ENCODE peak calls at places on chromosomes 5 and 9, in nine cellular contexts. H is right lobe of liver, C is adrenal gland, U is body of pancreas, A is breast epithelium, P is esophagus squamous epithelium, Q is stomach, G is transverse colon, F is Peyer's patch. D is an unnamed sample. For H3K27me3, the result is how much of the 10 kb centered on the place peaks cover.

GRCh38 chr9:83431470-83432060 is 106.6 kb downstream of the FRMD3 start:
- DNase-seq in H (peak), C (peak), U (peak), A (peak), P (no peak), Q (peak), G (peak), F (peak), D (peak)

GRCh38 chr9:76761448-76761847 is 2.8 kb upstream of the PCA3 start:
- DNase-seq in H (no peak), C (no peak), U (no peak), A (no peak), P (no peak), Q (no peak), G (no peak), F (no peak), D (no peak)

GRCh38 chr5:80010754-80011392 is 19.8 kb upstream of the MTX3 start:
- DNase-seq in H (no peak), C (no peak), U (no peak), A (no peak), P (no peak), Q (no peak), G (no peak), F (no peak), D (no peak)

GRCh38 chr5:73748510-73749410 is 122.8 kb downstream of the ARHGEF28 start:
- DNase-seq in H (no peak), C (peak), U (no peak), A (no peak), P (no peak), Q (no peak), G (no peak), F (no peak), D (peak)

GRCh38 chr5:127280494-127281220 is 9.9 kb upstream of the MEGF10 start:
- DNase-seq in H (no peak), C (no peak), U (peak), A (no peak), P (no peak), Q (no peak), G (no peak), F (no peak), D (no peak)

GRCh38 chr5:147453901-147454814 is 55.7 kb downstream of the DPYSL3 start:
- DNase-seq in H (peak), C (peak), U (peak), A (peak), P (no peak), Q (peak), G (peak), F (peak), D (peak)

GRCh38 chr5:56640763-56641406 is 174.5 kb upstream of the MAP3K1 start:
- DNase-seq in H (no peak), C (peak), U (peak), A (peak), P (no peak), Q (peak), G (peak), F (peak), D (peak)

GRCh38 chr9:21709464-21710058 is 92.9 kb upstream of the MTAP start:
- DNase-seq in H (peak), C (peak), U (peak), A (peak), P (no peak), Q (peak), G (peak), F (peak), D (peak)

GRCh38 chr5:132764671-132765070 is 12.4 kb downstream of the SEPTIN8 start:
- DNase-seq in H (no peak), C (peak), U (no peak), A (no peak), P (no peak), Q (no peak), G (peak), F (peak), D (no peak)

GRCh38 chr5:127865273-127865672 is 162.1 kb downstream of the CCDC192 start:
- DNase-seq in H (no peak), C (no peak), U (no peak), A (no peak), P (no peak), Q (no peak), G (no peak), F (no peak), D (no peak)

GRCh38 chr9:134730011-134730760 is 88.6 kb downstream of the COL5A1 start:
- DNase-seq in H (no peak), C (no peak), U (no peak), A (no peak), P (no peak), Q (peak), G (peak), F (no peak), D (no peak)

GRCh38 chr9:16561121-16561520 is 309.3 kb downstream of the BNC2 start:
- DNase-seq in H (no peak), C (no peak), U (no peak), A (no peak), P (no peak), Q (no peak), G (no peak), F (no peak), D (no peak)

GRCh38 chr9:109969559-109970237 is 189.7 kb downstream of the PALM2AKAP2 start:
- DNase-seq in H (no peak), C (peak), U (no peak), A (no peak), P (no peak), Q (no peak), G (no peak), F (no peak), D (no peak)

GRCh38 chr5:15768936-15769335 is 269.0 kb downstream of the FBXL7 start:
- DNase-seq in H (no peak), C (no peak), U (no peak), A (no peak), P (no peak), Q (no peak), G (no peak), F (no peak), D (no peak)

GRCh38 chr9:3459076-3459475 is 66.7 kb downstream of the RFX3 start:
- DNase-seq in H (no peak), C (no peak), U (no peak), A (no peak), P (no peak), Q (no peak), G (no peak), F (no peak), D (no peak)

GRCh38 chr5:93158841-93159240 is 422.2 kb downstream of the NR2F1-AS1 start:
- DNase-seq in H (no peak), C (no peak), U (no peak), A (no peak), P (no peak), Q (no peak), G (no peak), F (no peak), D (no peak)

GRCh38 chr5:40385544-40385943 is 294.2 kb upstream of the PTGER4 start:
- DNase-seq in H (no peak), C (no peak), U (no peak), A (peak), P (no peak), Q (no peak), G (no peak), F (no peak), D (no peak)

GRCh38 chr5:158718738-158719505 is 380.8 kb downstream of the EBF1 start:
- DNase-seq in H (no peak), C (no peak), U (no peak), A (no peak), P (no peak), Q (no peak), G (no peak), F (no peak), D (no peak)

GRCh38 chr5:139910901-139911300 is 115.3 kb downstream of the PSD2 start:
- DNase-seq in H (no peak), C (peak), U (no peak), A (no peak), P (no peak), Q (no peak), G (no peak), F (peak), D (no peak)

GRCh38 chr5:97231025-97231636 is 48.1 kb upstream of the RIOK2 start:
- DNase-seq in H (no peak), C (peak), U (peak), A (peak), P (no peak), Q (no peak), G (peak), F (peak), D (peak)

GRCh38 chr9:133335924-133336811 is at the start of gene SURF6:
- DNase-seq in H (peak), C (peak), U (peak), A (peak), P (peak), Q (peak), G (peak), F (peak), D (peak)
- TF ChIP-seq POLR2A in H (peak), C (peak), U (peak), A (no peak), P (no peak), Q (no peak), G (peak), F (peak), D (no peak)

GRCh38 chr5:38410304-38410990 is 146.0 kb downstream of the LIFR start:
- DNase-seq in H (no peak), C (no peak), U (no peak), A (no peak), P (no peak), Q (no peak), G (no peak), F (no peak), D (no peak)
- H3K27me3 ChIP-seq in H (under half), C (under half), U (under half), A (under half), P (under half), Q (under half), G (under half), F (under half), D (under half)

GRCh38 chr5:52356311-52356918 is 431.3 kb upstream of the ITGA1 start:
- DNase-seq in H (no peak), C (no peak), U (no peak), A (no peak), P (no peak), Q (no peak), G (no peak), F (no peak), D (no peak)
- TF ChIP-seq CTCF in H (peak), C (peak), U (peak), A (peak), P (no peak), Q (peak), G (peak), F (peak), D (peak)

GRCh38 chr9:104747565-104748358 is at the start of gene NIPSNAP3A:
- DNase-seq in H (peak), C (peak), U (peak), A (peak), P (peak), Q (peak), G (peak), F (peak), D (peak)
- TF ChIP-seq POLR2A in H (peak), C (peak), U (peak), A (no peak), P (no peak), Q (no peak), G (peak), F (peak), D (peak)

DNA sequence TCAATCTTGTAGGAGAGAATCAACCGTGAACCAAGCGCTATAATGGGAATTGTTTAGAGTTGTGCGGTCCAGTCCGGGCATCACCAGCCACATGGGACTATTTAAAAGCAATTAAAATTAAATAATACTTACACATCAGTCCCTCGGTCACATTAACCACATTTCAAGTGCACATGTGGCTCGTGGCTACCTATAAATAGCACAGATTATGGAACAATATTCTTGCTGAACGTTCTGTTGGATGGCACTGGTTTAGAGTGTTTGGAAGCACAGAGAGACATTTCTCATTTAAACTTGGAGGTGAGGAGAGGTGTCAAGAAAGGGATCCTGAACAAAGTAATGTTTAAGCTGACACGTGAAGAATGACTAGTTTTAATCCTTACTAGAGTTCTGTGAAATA is 12.5 kb upstream of the PIP5K1B start:
- DNase-seq in H (no peak), C (no peak), U (no peak), A (no peak), P (no peak), Q (no peak), G (no peak), F (no peak), D (no peak)
- H3K27me3 ChIP-seq in H (under half), C (under half), U (under half), A (under half), P (under half), Q (under half), G (under half), F (under half), D (under half)

GRCh38 chr5:181088289-181088688 is 42.7 kb downstream of the OR2V1 start:
- DNase-seq in H (no peak), C (no peak), U (no peak), A (no peak), P (no peak), Q (no peak), G (no peak), F (no peak), D (no peak)
- TF ChIP-seq CTCF in H (no peak), C (no peak), U (no peak), A (no peak), P (no peak), Q (no peak), G (no peak), F (no peak), D (no peak)

DNA sequence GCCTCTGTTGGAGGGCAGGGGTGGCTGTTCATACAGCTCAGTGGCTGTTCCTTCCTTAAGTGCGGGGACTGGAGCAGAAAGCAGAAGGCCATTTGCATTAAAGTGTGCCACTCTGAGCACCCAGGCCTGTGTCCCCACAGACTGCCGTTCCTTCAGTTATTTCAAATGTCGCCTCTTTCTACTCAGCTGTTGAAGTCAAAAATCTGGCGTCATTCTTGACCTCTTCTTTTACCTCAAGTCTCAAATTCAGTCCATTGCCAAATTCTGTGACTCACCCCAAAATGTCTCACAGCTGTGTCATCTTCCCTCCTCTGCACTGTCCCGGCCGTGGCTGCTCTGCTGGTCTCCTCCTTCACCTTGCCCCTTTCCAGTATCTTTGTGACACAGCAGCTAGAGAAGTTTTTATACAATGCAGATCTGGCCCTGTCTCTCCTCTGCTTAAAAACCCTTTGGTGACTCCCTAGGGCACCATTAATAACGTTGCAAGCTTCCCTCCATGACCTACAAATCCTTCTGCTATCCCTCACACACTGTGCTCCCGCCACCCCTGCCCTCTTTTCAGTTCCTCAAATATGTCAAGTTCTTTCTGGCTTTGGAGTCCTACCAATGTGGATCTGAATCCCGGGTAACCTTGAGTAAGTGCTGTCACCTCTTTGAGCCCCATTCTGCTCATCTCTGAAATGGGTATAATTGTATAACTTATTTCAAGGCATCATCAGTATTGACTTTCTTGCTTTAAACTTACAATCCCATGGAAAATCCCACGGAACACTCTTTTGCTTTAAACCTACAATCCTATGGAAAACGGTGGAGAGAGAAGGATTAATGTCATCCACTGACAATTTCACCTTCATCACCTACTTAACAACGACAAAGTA is 98.3 kb upstream of the BOD1 start:
- DNase-seq in H (no peak), C (peak), U (no peak), A (no peak), P (no peak), Q (no peak), G (no peak), F (no peak), D (no peak)
- TF ChIP-seq POLR2A in H (no peak), C (peak), U (no peak), A (no peak), P (no peak), Q (no peak), G (no peak), F (no peak), D (no peak)